ENCODE peak calls at places on chromosomes 13 and 19, in six cellular contexts. J, N, W, U, B and A are unnamed samples. For H3K4me1, the result is how much of the 10 kb centered on the place peaks cover.

GRCh38 chr13:91739751-91740150 is 341.3 kb downstream of the GPC5 start:
- DNase-seq in J (no peak), N (no peak), W (no peak), U (no peak), B (no peak), A (no peak)

GRCh38 chr19:46426506-46427162 is 2.1 kb downstream of the PNMA8C start:
- DNase-seq in J (peak), N (peak), W (no peak), U (no peak), B (peak), A (peak)

GRCh38 chr19:36837525-36837901 is 674 bp downstream of the ZNF790 start:
- DNase-seq in J (no peak), N (no peak), W (peak), U (no peak), B (no peak), A (no peak)

GRCh38 chr19:27746691-27747380 is 1466.1 kb downstream of the UQCRFS1 start:
- DNase-seq in J (peak), N (peak), W (peak), U (peak), B (peak), A (peak)

GRCh38 chr13:48600374-48601364 is 53.1 kb upstream of the CYSLTR2 start:
- DNase-seq in J (no peak), N (no peak), W (no peak), U (no peak), B (no peak), A (peak)

GRCh38 chr13:75717525-75717924 is 81.4 kb downstream of the LMO7 start:
- DNase-seq in J (no peak), N (no peak), W (no peak), U (no peak), B (no peak), A (no peak)

GRCh38 chr19:44597131-44597491 is 16.3 kb upstream of the IGSF23 start:
- DNase-seq in J (no peak), N (no peak), W (no peak), U (no peak), B (no peak), A (no peak)

GRCh38 chr19:23996549-23996948 is 81.9 kb downstream of the ZNF726 start:
- DNase-seq in J (no peak), N (no peak), W (no peak), U (no peak), B (no peak), A (no peak)

GRCh38 chr19:19113040-19113541 is 25.2 kb downstream of the TMEM161A start:
- DNase-seq in J (no peak), N (no peak), W (no peak), U (no peak), B (no peak), A (no peak)

GRCh38 chr19:39448271-39448670 is 2.9 kb downstream of the SUPT5H start:
- DNase-seq in J (no peak), N (no peak), W (no peak), U (no peak), B (no peak), A (no peak)

GRCh38 chr13:110216403-110217041 is 90.4 kb downstream of the COL4A1 start:
- DNase-seq in J (peak), N (no peak), W (no peak), U (no peak), B (no peak), A (peak)

GRCh38 chr13:110215606-110216005 is 91.4 kb downstream of the COL4A1 start:
- DNase-seq in J (no peak), N (no peak), W (no peak), U (no peak), B (no peak), A (no peak)

GRCh38 chr13:110214637-110215036 is 92.3 kb downstream of the COL4A1 start:
- DNase-seq in J (no peak), N (no peak), W (no peak), U (no peak), B (no peak), A (no peak)

GRCh38 chr13:110217811-110218210 is 89.1 kb downstream of the COL4A1 start:
- DNase-seq in J (no peak), N (no peak), W (no peak), U (no peak), B (no peak), A (no peak)

GRCh38 chr13:110216006-110216402 is 91.0 kb downstream of the COL4A1 start:
- DNase-seq in J (no peak), N (no peak), W (no peak), U (no peak), B (no peak), A (no peak)
- H3K27ac ChIP-seq in J (peak), N (peak), W (no peak), U (peak), B (peak), A (peak)

DNA sequence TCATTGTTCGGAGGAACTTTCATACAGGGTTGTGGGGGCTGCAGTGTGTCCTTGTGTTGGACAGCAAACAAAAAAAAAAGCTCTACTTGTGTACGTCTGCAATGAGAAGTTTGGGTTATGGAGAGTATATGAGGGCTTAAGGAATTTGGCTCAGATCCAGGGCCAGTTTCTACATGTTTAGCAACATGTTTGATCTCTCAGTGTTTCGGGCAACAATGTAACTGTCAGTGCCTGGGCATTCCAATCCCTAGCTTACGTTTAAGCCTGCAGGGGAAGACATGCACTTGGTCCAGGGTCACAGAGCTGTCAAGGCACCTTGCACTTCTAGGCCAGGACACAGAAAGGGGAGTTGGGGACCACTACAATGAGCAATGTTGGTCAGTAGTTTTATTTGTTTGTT is 13.9 kb downstream of the ZNF543 start:
- DNase-seq in J (no peak), N (no peak), W (no peak), U (peak), B (no peak), A (no peak)
- H3K4me1 ChIP-seq in J (under half), N (under half), W (under half), U (under half), B (under half), A (under half)

GRCh38 chr19:1121395-1121794 is 17.6 kb downstream of the GPX4 start:
- DNase-seq in J (no peak), N (no peak), W (no peak), U (no peak), B (no peak), A (no peak)

GRCh38 chr19:1122021-1122971 is 18.5 kb downstream of the GPX4 start:
- DNase-seq in J (no peak), N (no peak), W (no peak), U (no peak), B (no peak), A (no peak)

GRCh38 chr19:1118999-1119398 is 15.2 kb downstream of the GPX4 start:
- DNase-seq in J (no peak), N (no peak), W (no peak), U (no peak), B (no peak), A (no peak)

GRCh38 chr19:1117654-1118053 is 13.9 kb downstream of the GPX4 start:
- DNase-seq in J (no peak), N (no peak), W (no peak), U (no peak), B (no peak), A (no peak)

DNA sequence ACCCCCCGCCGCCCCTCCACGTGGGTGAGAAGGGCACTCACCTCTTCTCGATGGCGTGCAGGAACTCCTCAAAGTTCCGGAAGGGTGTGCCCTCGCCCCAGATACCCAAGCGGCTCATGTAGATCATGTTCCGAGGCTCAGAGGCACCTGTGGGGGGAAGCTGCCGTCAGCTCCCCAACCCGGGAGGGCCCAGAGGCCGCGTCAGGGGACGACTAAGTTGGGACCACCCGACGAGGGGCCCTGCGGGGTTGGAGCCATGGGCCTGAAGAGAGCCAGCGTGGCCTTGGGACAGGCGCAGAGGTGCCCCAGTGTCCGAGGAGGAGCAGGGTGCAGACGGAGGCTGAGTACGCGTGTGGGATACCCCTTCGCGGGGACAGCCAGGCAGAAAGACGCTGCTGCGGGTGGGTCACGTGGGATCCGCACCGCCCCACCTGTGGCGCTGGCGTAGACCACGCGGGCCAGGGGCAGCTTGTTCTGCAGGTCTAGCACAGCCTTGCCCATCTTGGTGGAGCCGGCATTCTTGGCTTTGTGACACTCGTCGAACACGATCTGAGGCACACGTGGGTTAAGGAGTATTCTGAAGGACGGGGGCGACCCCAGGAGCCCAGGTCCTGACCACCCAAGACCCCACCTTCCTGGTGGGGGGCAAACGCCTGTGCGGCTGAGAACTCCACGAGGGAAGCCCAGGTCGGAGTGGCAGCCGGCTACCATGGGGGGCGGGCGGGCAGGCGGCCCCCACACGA is 15.9 kb downstream of the GPX4 start:
- DNase-seq in J (no peak), N (no peak), W (no peak), U (no peak), B (no peak), A (no peak)
- H3K27ac ChIP-seq in J (no peak), N (no peak), W (no peak), U (no peak), B (no peak), A (no peak)

DNA sequence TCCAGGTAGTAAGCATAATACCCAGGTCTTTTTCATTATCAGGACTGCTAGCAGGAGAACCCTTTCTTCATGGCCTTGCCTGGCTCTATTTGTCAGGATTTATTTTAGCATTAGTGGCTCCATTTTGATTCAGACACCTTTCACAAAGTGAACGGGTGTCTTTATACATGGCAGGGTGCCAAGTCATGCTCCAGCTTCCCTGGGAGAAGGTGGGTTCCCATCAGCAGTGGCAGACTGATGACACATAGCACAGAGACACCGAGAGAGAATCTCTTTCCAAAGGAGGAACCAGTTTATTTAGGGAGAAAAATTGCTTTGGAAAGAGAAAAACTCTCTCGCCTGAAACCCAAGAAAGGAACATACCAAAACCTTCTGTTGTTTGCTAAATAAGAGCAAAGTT is 135.3 kb upstream of the TMTC4 start:
- DNase-seq in J (no peak), N (no peak), W (no peak), U (no peak), B (no peak), A (no peak)
- H3K4me1 ChIP-seq in J (under half), N (under half), W (under half), U (under half), B (under half), A (under half)

GRCh38 chr13:51769455-51770127 is 34.4 kb downstream of the DHRS12 start:
- DNase-seq in J (no peak), N (no peak), W (no peak), U (peak), B (peak), A (no peak)
- H3K27ac ChIP-seq in J (peak), N (no peak), W (no peak), U (peak), B (peak), A (peak)

GRCh38 chr13:97255515-97255999 is 33.4 kb downstream of the MBNL2 start:
- DNase-seq in J (no peak), N (no peak), W (no peak), U (no peak), B (no peak), A (no peak)
- H3K4me1 ChIP-seq in J (half or more), N (half or more), W (under half), U (under half), B (half or more), A (half or more)